ENCODE peak calls at places on chromosome 13, in nine cellular contexts. X is spleen, L is esophagus squamous epithelium, Q is tibial nerve, J is gastrocnemius medialis, E is body of pancreas, V is ovary, Y is HCT116, U is K562. W is an unnamed sample.

GRCh38 chr13:27172495-27172842 is 858 bp upstream of the USP12 start:
- DNase-seq in X (no peak), L (no peak), Q (no peak), J (no peak), E (no peak), V (no peak), Y (no peak), U (no peak), W (peak; percentile 33)

GRCh38 chr13:77565635-77566034 is 30.1 kb downstream of the SCEL start:
- DNase-seq in X (no peak), L (no peak), Q (no peak), J (no peak), E (no peak), V (no peak), Y (peak; percentile 12), U (peak; percentile 5), W (no peak)

GRCh38 chr13:76939215-76939614 is 9.1 kb upstream of the ACOD1 start:
- DNase-seq in X (no peak), L (no peak), Q (no peak), J (no peak), E (no peak), V (no peak), Y (no peak), U (no peak), W (no peak)

GRCh38 chr13:75636339-75637095 is 387 bp downstream of the LMO7 start:
- DNase-seq in X (peak; percentile 89), L (no peak), Q (no peak), J (no peak), E (peak; percentile 35), V (peak; percentile 52), Y (no peak), U (peak; percentile 17), W (no peak)

GRCh38 chr13:68749801-68750200 is 1357.8 kb upstream of the ATXN8OS start:
- DNase-seq in X (no peak), L (no peak), Q (no peak), J (no peak), E (no peak), V (no peak), Y (no peak), U (no peak), W (no peak)

GRCh38 chr13:35475960-35476943 is at the start of gene MAB21L1:
- DNase-seq in X (peak; percentile 63), L (no peak), Q (peak; percentile 46), J (peak; percentile 80), E (no peak), V (no peak), Y (no peak), U (no peak), W (no peak)

GRCh38 chr13:43786766-43787517 is at the start of gene ENOX1:
- DNase-seq in X (peak; percentile 77), L (no peak), Q (no peak), J (no peak), E (peak; percentile 66), V (peak; percentile 88), Y (peak; percentile 34), U (no peak), W (peak; percentile 84)

GRCh38 chr13:27007166-27007565 is 164.4 kb downstream of the USP12 start:
- DNase-seq in X (peak; percentile 40), L (no peak), Q (no peak), J (no peak), E (peak; percentile 24), V (no peak), Y (no peak), U (no peak), W (no peak)

GRCh38 chr13:24742986-24743385 is 21.0 kb upstream of the RNF17 start:
- DNase-seq in X (no peak), L (no peak), Q (no peak), J (no peak), E (no peak), V (no peak), Y (no peak), U (no peak), W (no peak)

GRCh38 chr13:39892731-39893293 is 237.3 kb downstream of the COG6 start:
- DNase-seq in X (no peak), L (no peak), Q (no peak), J (no peak), E (peak; percentile 12), V (no peak), Y (no peak), U (no peak), W (peak; percentile 14)

GRCh38 chr13:38394777-38395504 is 45.3 kb downstream of the UFM1 start:
- DNase-seq in X (no peak), L (no peak), Q (no peak), J (no peak), E (no peak), V (no peak), Y (no peak), U (no peak), W (no peak)

GRCh38 chr13:107462501-107462900 is 752.8 kb downstream of the LIG4 start:
- DNase-seq in X (no peak), L (no peak), Q (no peak), J (no peak), E (no peak), V (no peak), Y (no peak), U (no peak), W (no peak)

GRCh38 chr13:68047889-68048288 is 817.8 kb upstream of the PCDH9 start:
- DNase-seq in X (no peak), L (no peak), Q (no peak), J (no peak), E (no peak), V (no peak), Y (no peak), U (no peak), W (no peak)

DNA sequence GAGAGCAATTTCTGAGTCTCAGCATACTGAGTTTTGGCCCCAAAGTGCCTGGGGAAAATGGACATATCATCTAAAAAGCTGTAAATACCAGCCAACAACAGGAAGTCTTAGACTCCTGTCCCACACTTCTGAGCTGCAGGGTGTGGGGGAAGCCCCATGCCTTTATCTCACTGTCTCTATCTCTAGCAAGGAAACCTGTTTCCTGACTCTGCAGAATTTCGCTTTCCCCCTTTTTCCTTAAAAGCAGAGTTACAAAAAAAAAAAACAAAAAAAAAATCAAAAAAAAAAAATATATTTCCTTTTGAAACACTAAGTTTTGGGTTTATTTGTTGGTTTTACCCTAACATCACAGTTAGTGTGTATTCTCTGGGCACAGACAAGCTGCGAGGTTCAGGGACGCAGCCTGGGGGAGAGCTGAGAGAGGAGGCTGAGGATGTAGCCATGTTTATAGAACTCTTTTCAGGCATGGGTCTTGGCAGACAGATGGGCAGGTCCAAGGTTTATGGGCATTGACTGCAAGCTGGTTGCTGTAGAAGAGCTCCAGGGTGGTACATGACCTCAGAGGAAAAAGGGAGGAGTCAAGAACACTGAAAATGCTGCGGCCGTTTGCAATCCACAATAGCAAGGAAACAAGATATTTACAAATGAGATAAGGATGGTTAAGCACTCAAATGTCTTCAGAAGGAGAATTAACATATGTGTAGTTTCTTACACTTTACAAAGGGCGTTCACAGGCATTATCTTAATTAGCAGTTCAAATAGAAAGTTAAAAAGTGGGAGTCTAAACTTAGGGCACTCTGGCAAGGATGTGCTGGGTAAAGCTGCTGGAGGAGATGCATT is 4.9 kb downstream of the MBNL2 start:
- DNase-seq in X (no peak), L (no peak), Q (no peak), J (no peak), E (peak; percentile 47), V (no peak), Y (no peak), U (no peak), W (peak; percentile 74)
- TF ChIP-seq POLR2A in X (no peak), L (no peak), Q (no peak), J (no peak), E (no peak), V (no peak), Y (no peak), U (no peak), W (no peak)

GRCh38 chr13:33797622-33798021 is 20.3 kb upstream of the RFC3 start:
- DNase-seq in X (no peak), L (no peak), Q (no peak), J (no peak), E (no peak), V (no peak), Y (no peak), U (no peak), W (no peak)
- H3K4me3 ChIP-seq in X (peak overlapping the region; percentile 35), L (peak overlapping the region; percentile 13), Q (peak overlapping the region; percentile 25), J (peak overlapping the region; percentile 29), E (no peak overlapping the region), V (no peak overlapping the region), Y (no peak overlapping the region), U (no peak overlapping the region), W (no peak overlapping the region)

GRCh38 chr13:49855930-49856329 is 63.4 kb upstream of the KPNA3 start:
- DNase-seq in X (no peak), L (no peak), Q (no peak), J (no peak), E (no peak), V (no peak), Y (no peak), U (no peak), W (no peak)
- H3K9me3 ChIP-seq in X (peaks cover 15% of the 10 kb centered on the region), L (no peaks in the 10 kb centered on the region), Q (peaks cover 14% of the 10 kb centered on the region), J (no peaks in the 10 kb centered on the region), E (no peaks in the 10 kb centered on the region), V (no peaks in the 10 kb centered on the region), Y (no peaks in the 10 kb centered on the region), U (no peaks in the 10 kb centered on the region), W (no peaks in the 10 kb centered on the region)

GRCh38 chr13:91347996-91348905 is 764 bp downstream of the MIR17HG start:
- DNase-seq in X (peak; percentile 94), L (no peak), Q (peak; percentile 20), J (no peak), E (peak; percentile 62), V (peak; percentile 68), Y (no peak), U (peak; percentile 99), W (peak; percentile 51)
- TF ChIP-seq POLR2A in X (no peak), L (no peak), Q (no peak), J (no peak), E (no peak), V (no peak), Y (no peak), U (no peak), W (no peak)

GRCh38 chr13:110826101-110826500 is 88.8 kb downstream of the ANKRD10 start:
- DNase-seq in X (no peak), L (no peak), Q (no peak), J (no peak), E (no peak), V (no peak), Y (no peak), U (no peak), W (no peak)

GRCh38 chr13:110826861-110827672 is 87.8 kb downstream of the ANKRD10 start:
- DNase-seq in X (no peak), L (no peak), Q (no peak), J (no peak), E (peak; percentile 55), V (no peak), Y (no peak), U (no peak), W (peak; percentile 93)

GRCh38 chr13:110828705-110829104 is 86.2 kb downstream of the ANKRD10 start:
- DNase-seq in X (no peak), L (no peak), Q (no peak), J (no peak), E (no peak), V (no peak), Y (no peak), U (no peak), W (no peak)

GRCh38 chr13:110824901-110825300 is 90.0 kb downstream of the ANKRD10 start:
- DNase-seq in X (no peak), L (no peak), Q (no peak), J (no peak), E (no peak), V (peak; percentile 64), Y (no peak), U (no peak), W (no peak)

GRCh38 chr13:110825516-110825915 is 89.4 kb downstream of the ANKRD10 start:
- DNase-seq in X (no peak), L (no peak), Q (no peak), J (no peak), E (no peak), V (no peak), Y (no peak), U (no peak), W (no peak)
- H3K4me3 ChIP-seq in X (no peak overlapping the region), L (no peak overlapping the region), Q (no peak overlapping the region), J (no peak overlapping the region), E (no peak overlapping the region), V (no peak overlapping the region), Y (no peak overlapping the region), U (no peak overlapping the region), W (no peak overlapping the region)